ENCODE peak calls at places on chromosome 9, in four cellular contexts. Y is GM12864, G is fibroblast of lung, Z is dorsolateral prefrontal cortex. I is an unnamed sample.

GRCh38 chr9:5630038-5630507 is 1.2 kb downstream of the RIC1 start:
- DNase-seq in G (peak; percentile 56), Y (no peak), Z (no peak), I (no peak)

GRCh38 chr9:15218994-15219393 is 88.0 kb downstream of the TTC39B start:
- DNase-seq in Y (no peak), Z (no peak), G (no peak), I (no peak)

GRCh38 chr9:27168951-27169350 is 59.9 kb downstream of the TEK start:
- DNase-seq in G (no peak), Z (no peak), Y (no peak), I (no peak)

GRCh38 chr9:136297766-136298735 is 5.8 kb downstream of the CCDC187 start:
- DNase-seq in G (no peak), Y (no peak), Z (no peak), I (no peak)

GRCh38 chr9:138008081-138008841 is 130.7 kb downstream of the CACNA1B start:
- DNase-seq in Y (no peak), Z (peak; percentile 3), G (no peak), I (no peak)

GRCh38 chr9:8560560-8561525 is 761.3 kb upstream of the DMAC1 start:
- DNase-seq in Z (no peak), Y (no peak), G (peak; percentile 13), I (no peak)

GRCh38 chr9:32992596-32993238 is 8.7 kb downstream of the APTX start:
- DNase-seq in G (no peak), Z (no peak), Y (no peak), I (no peak)

GRCh38 chr9:982660-983240 is 6.3 kb downstream of the DMRT3 start:
- DNase-seq in G (no peak), Z (no peak), Y (no peak), I (no peak)

GRCh38 chr9:109880276-109881169 is 100.5 kb downstream of the PALM2AKAP2 start:
- DNase-seq in Z (no peak), G (peak; percentile 37), Y (no peak), I (no peak)

GRCh38 chr9:108636023-108636422 is 219.8 kb downstream of the ACTL7B start:
- DNase-seq in Z (no peak), Y (no peak), G (no peak), I (no peak)

GRCh38 chr9:4714266-4715016 is 26.6 kb downstream of the AK3 start:
- DNase-seq in G (peak; percentile 73), Y (no peak), Z (no peak), I (no peak)

GRCh38 chr9:97501177-97501971 is at the start of gene TMOD1:
- DNase-seq in G (peak; percentile 39), Z (peak; percentile 29), Y (peak; percentile 47), I (peak; percentile 82)

GRCh38 chr9:79209012-79209411 is 362.8 kb upstream of the TLE4 start:
- DNase-seq in G (no peak), Y (no peak), Z (no peak), I (no peak)

GRCh38 chr9:119898316-119898715 is 529.1 kb upstream of the BRINP1 start:
- DNase-seq in Y (no peak), G (no peak), Z (no peak), I (no peak)

GRCh38 chr9:128917151-128917849 is 3.5 kb upstream of the PHYHD1 start:
- DNase-seq in Z (peak; percentile 67), Y (no peak), G (peak; percentile 69), I (peak; percentile 65)

GRCh38 chr9:5178126-5178805 is 7.2 kb downstream of the INSL6 start:
- DNase-seq in G (no peak), Y (no peak), Z (no peak), I (no peak)

GRCh38 chr9:132787748-132788159 is 90.3 kb downstream of the AK8 start:
- DNase-seq in Y (no peak), G (no peak), Z (no peak), I (no peak)

GRCh38 chr9:101995231-101995630 is 256.8 kb upstream of the GRIN3A start:
- DNase-seq in G (peak; percentile 94), Z (no peak), Y (no peak), I (no peak)

GRCh38 chr9:101706261-101706798 is 32.1 kb downstream of the GRIN3A start:
- DNase-seq in Z (no peak), Y (no peak), G (no peak), I (no peak)

GRCh38 chr9:17719053-17719452 is 140.2 kb downstream of the SH3GL2 start:
- DNase-seq in Z (no peak), G (no peak), Y (no peak), I (no peak)

GRCh38 chr9:93295031-93295430 is 111.1 kb downstream of the WNK2 start:
- DNase-seq in G (no peak), Y (no peak), Z (peak; percentile 62), I (no peak)

GRCh38 chr9:114321759-114322158 is 1.1 kb upstream of the ORM1 start:
- DNase-seq in Z (no peak), Y (no peak), G (peak; percentile 74), I (no peak)

GRCh38 chr9:114409103-114409780 is 21.5 kb upstream of the AKNA start:
- DNase-seq in Y (no peak), G (peak; percentile 48), Z (no peak), I (no peak)

GRCh38 chr9:33230756-33231691 is 8.9 kb upstream of the SPINK4 start:
- DNase-seq in Y (no peak), G (peak; percentile 36), Z (no peak), I (no peak)

GRCh38 chr9:111393971-111394370 is 63.9 kb upstream of the OR2K2 start:
- DNase-seq in Z (no peak), Y (no peak), G (peak; percentile 25), I (no peak)

GRCh38 chr9:108033976-108034964 is 544.7 kb upstream of the KLF4 start:
- DNase-seq in Z (peak; percentile 15), G (peak; percentile 91), Y (no peak), I (no peak)

GRCh38 chr9:93138171-93138764 is 4.2 kb upstream of the NINJ1 start:
- DNase-seq in G (no peak), Z (no peak), Y (no peak), I (no peak)

GRCh38 chr9:70954607-70955143 is 166.7 kb downstream of the TRPM3 start:
- DNase-seq in Z (no peak), Y (no peak), G (no peak), I (no peak)

GRCh38 chr9:82109626-82110025 is 121.1 kb downstream of the SPATA31D1 start:
- DNase-seq in Z (no peak), G (peak; percentile 45), Y (no peak), I (no peak)

GRCh38 chr9:133526721-133527321 is 2.1 kb upstream of the MYMK start:
- DNase-seq in Y (no peak), G (no peak), Z (peak; percentile 80), I (no peak)

GRCh38 chr9:133558191-133559126 is 24.0 kb downstream of the ADAMTSL2 start:
- DNase-seq in G (peak; percentile 87), Y (no peak), Z (peak; percentile 87), I (no peak)

GRCh38 chr9:74496819-74497749 is at the start of gene RORB:
- DNase-seq in Y (no peak), G (peak; percentile 80), Z (peak; percentile 78), I (peak; percentile 16)

GRCh38 chr9:13555989-13556500 is 276.6 kb upstream of the MPDZ start:
- DNase-seq in G (no peak), Y (no peak), Z (no peak), I (no peak)

GRCh38 chr9:134346840-134347239 is 20.6 kb downstream of the RXRA start:
- DNase-seq in G (no peak), Y (no peak), Z (no peak), I (no peak)

GRCh38 chr9:122115176-122116035 is 22.3 kb upstream of the TTLL11 start:
- DNase-seq in Y (no peak), Z (no peak), G (no peak), I (no peak)

GRCh38 chr9:34637356-34638137 is at the start of gene SIGMAR1:
- DNase-seq in Z (peak; percentile 91), G (peak; percentile 93), Y (peak; percentile 73), I (peak; percentile 90)

GRCh38 chr9:102518324-102518723 is 476.8 kb upstream of the CYLC2 start:
- DNase-seq in Z (no peak), Y (no peak), G (no peak), I (no peak)

GRCh38 chr9:98231770-98232478 is 23.5 kb downstream of the TBC1D2 start:
- DNase-seq in Y (no peak), Z (peak; percentile 27), G (peak; percentile 90), I (no peak)

DNA sequence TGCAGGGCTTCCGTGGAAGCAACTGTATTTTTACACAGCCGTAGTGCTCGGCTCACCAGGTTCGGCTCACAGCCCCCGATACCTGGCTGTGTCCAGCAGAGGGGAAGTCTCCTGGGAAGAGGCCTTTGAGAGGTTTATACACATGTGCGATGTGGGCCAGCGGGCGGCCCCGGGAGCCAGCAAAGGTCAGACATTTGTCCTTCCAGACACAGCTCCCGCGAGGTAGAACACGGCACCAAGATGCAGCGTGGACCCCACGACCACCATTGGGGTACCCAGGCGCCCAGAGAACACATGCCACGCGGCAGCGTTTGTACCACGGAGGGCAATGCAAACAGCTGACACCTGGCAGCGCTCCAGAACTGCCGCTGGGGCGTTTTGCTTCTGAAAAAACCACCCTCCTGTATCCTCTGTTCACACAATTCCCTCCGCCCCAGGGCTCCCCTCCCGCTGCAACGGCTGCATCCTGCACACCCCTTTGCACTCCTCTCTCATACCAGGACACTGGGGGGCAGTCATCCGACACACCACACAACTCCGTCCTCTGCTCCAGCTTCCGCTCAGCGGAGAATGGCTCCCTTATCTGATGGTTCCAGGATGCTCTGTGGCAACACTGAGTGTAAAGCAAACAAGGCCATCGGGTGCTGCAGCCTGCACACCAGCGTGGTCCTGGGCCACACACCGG is 235.3 kb downstream of the SYK start:
- DNase-seq in Z (peak; percentile 87), Y (no peak), G (peak; percentile 84), I (peak; percentile 66)
- TF ChIP-seq CTCF in Z (peak; percentile 47), Y (no peak), G (peak; percentile 59), I (peak; percentile 63)

GRCh38 chr9:21696411-21696865 is 106.0 kb upstream of the MTAP start:
- DNase-seq in Y (no peak), Z (no peak), G (no peak), I (no peak)
- TF ChIP-seq CTCF in Y (no peak), Z (no peak), G (no peak), I (no peak)

GRCh38 chr9:89814340-89815040 is 209.7 kb downstream of the GADD45G start:
- DNase-seq in G (peak; percentile 74), Z (peak; percentile 27), Y (no peak), I (no peak)
- TF ChIP-seq CTCF in G (no peak), Z (no peak), Y (no peak), I (no peak)

GRCh38 chr9:18824095-18824666 is 208.8 kb downstream of the SAXO1 start:
- DNase-seq in Y (no peak), G (no peak), Z (no peak), I (no peak)
- TF ChIP-seq CTCF in Y (peak; percentile 33), G (no peak), Z (no peak), I (no peak)

DNA sequence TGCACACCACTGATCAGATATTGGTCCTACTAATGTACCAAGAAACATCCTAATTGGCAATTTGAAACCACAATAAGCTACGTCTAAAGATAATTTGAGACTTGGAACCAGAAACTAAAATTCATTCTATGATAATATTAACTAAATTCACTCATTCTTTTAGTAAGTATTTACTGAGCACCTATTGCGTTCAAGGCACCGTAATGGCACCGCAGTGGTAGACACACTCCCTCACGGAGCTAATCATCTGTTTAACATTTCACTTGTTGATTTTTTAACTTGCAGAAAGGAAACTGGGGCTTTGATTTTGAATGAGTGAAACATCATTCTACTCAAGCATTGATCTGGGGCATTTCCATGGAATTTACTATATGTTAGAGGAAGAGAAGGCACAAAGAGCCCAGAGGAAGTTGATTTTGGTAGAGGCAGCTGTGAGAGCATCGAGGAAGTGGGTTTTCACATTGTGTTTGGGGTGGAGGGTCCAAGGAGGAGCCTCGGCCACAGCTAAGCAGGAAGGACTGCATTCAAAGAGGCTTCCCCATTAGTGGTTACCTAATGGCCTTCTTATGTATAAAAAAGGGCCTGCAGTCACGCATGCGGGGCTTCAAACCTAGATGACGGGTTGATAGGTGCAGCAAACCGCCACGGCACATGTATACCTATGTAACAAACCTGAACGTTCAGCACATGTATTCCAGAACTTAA is 7.1 kb downstream of the RAPGEF1 start:
- DNase-seq in Z (no peak), G (no peak), Y (no peak), I (no peak)
- TF ChIP-seq CTCF in Z (no peak), G (no peak), Y (no peak), I (no peak)

I was measured in gastrocnemius medialis.